ENCODE peak calls at places on chromosomes 1 and 21, in nine cellular contexts. D is T-helper 9 cell; W is COR-L47; C is CD8-positive, alpha-beta memory T cell; Y is B cell; Q is progenitor cell of endocrine pancreas; F is hippocampal formation; L is lower lobe of right lung; R is central memory CD4-positive, alpha-beta T cell. J is an unnamed sample.

GRCh38 chr1:233075045-233075444 is 124.6 kb downstream of the NTPCR start:
- DNase-seq in F (no peak), D (no peak), W (no peak), Y (no peak), C (no peak), L (no peak), Q (no peak), R (no peak), J (peak; percentile 7)

GRCh38 chr21:37452222-37452621 is 85.6 kb downstream of the DYRK1A start:
- DNase-seq in Y (no peak), D (no peak), F (no peak), W (no peak), C (no peak), R (no peak), L (no peak), Q (no peak), J (peak; percentile 47)

GRCh38 chr1:246425139-246425794 is 81.8 kb downstream of the SMYD3 start:
- DNase-seq in Y (no peak), L (no peak), F (no peak), R (no peak), Q (no peak), C (no peak), D (no peak), W (no peak), J (no peak)

GRCh38 chr1:95582746-95583145 is 348.7 kb downstream of the RWDD3 start:
- DNase-seq in C (no peak), D (no peak), L (no peak), Y (no peak), Q (no peak), R (no peak), W (no peak), F (no peak), J (no peak)

GRCh38 chr1:113677250-113678158 is 81.8 kb downstream of the PHTF1 start:
- DNase-seq in Y (no peak), R (peak; percentile 14), F (no peak), D (no peak), L (no peak), W (peak; percentile 42), Q (no peak), C (no peak), J (no peak)

GRCh38 chr21:26124421-26124833 is 46.1 kb downstream of the APP start:
- DNase-seq in D (no peak), Y (no peak), F (no peak), Q (no peak), C (no peak), L (no peak), R (no peak), W (no peak), J (no peak)

GRCh38 chr1:209389258-209389657 is 194.3 kb upstream of the CAMK1G start:
- DNase-seq in C (no peak), D (no peak), W (no peak), Y (no peak), L (no peak), R (no peak), Q (no peak), F (no peak), J (peak; percentile 46)

GRCh38 chr1:110035236-110035752 is 870 bp downstream of the STRIP1 start:
- DNase-seq in R (no peak), Q (no peak), Y (no peak), F (no peak), C (no peak), L (no peak), D (no peak), W (no peak), J (no peak)

GRCh38 chr1:245938046-245938435 is 569.0 kb downstream of the SMYD3 start:
- DNase-seq in R (no peak), C (no peak), Y (no peak), W (no peak), F (no peak), D (no peak), L (no peak), Q (no peak), J (no peak)

GRCh38 chr1:153959454-153959853 is 1.0 kb upstream of the CRTC2 start:
- DNase-seq in R (no peak), F (no peak), Q (no peak), W (no peak), D (no peak), C (no peak), L (no peak), Y (no peak), J (no peak)

GRCh38 chr1:27382950-27383627 is at the start of gene CD164L2:
- DNase-seq in L (peak; percentile 84), F (no peak), W (no peak), D (peak; percentile 52), Q (peak; percentile 61), Y (no peak), C (peak; percentile 27), R (peak; percentile 28), J (no peak)

GRCh38 chr1:7047866-7048265 is 262.6 kb downstream of the CAMTA1 start:
- DNase-seq in D (no peak), F (no peak), R (no peak), C (no peak), W (no peak), L (no peak), Q (no peak), Y (no peak), J (no peak)

GRCh38 chr1:79128726-79129125 is 122.2 kb upstream of the ADGRL4 start:
- DNase-seq in F (no peak), D (no peak), R (no peak), C (no peak), W (no peak), Y (no peak), L (no peak), Q (no peak), J (peak; percentile 17)

GRCh38 chr1:82398357-82398756 is 597.6 kb downstream of the ADGRL2 start:
- DNase-seq in L (no peak), F (no peak), C (no peak), Y (no peak), R (no peak), Q (no peak), W (no peak), D (no peak), J (no peak)

GRCh38 chr1:222975472-222976122 is 160.8 kb downstream of the DISP1 start:
- DNase-seq in Q (no peak), C (no peak), D (no peak), F (no peak), W (no peak), L (no peak), R (no peak), Y (no peak), J (no peak)

GRCh38 chr21:14251336-14251735 is 35.4 kb downstream of the RBM11 start:
- DNase-seq in R (no peak), D (no peak), W (no peak), F (no peak), C (no peak), L (no peak), Y (no peak), Q (no peak), J (no peak)

GRCh38 chr1:169594391-169594790 is 8.1 kb upstream of the F5 start:
- DNase-seq in R (no peak), D (no peak), C (no peak), L (no peak), W (no peak), Y (no peak), F (no peak), Q (no peak), J (no peak)

GRCh38 chr1:39102537-39103320 is 76.6 kb downstream of the NDUFS5 start:
- DNase-seq in Q (no peak), Y (peak; percentile 73), D (no peak), C (no peak), F (peak; percentile 49), W (peak; percentile 21), L (no peak), R (peak; percentile 34), J (peak; percentile 75)

GRCh38 chr1:21022279-21023040 is 154.2 kb downstream of the EIF4G3 start:
- DNase-seq in Q (no peak), L (no peak), C (no peak), R (peak; percentile 21), F (no peak), Y (peak; percentile 62), D (no peak), W (peak; percentile 71), J (peak; percentile 47)

GRCh38 chr1:41479000-41479807 is 5.3 kb downstream of the EDN2 start:
- DNase-seq in R (no peak), F (peak; percentile 52), D (no peak), C (no peak), Y (no peak), Q (no peak), L (peak; percentile 47), W (no peak), J (no peak)

GRCh38 chr1:246012271-246012854 is 494.7 kb downstream of the SMYD3 start:
- DNase-seq in F (no peak), Y (no peak), W (peak; percentile 46), R (peak; percentile 2), L (no peak), D (no peak), C (no peak), Q (no peak), J (no peak)

GRCh38 chr1:46223472-46223943 is 20.4 kb downstream of the LURAP1 start:
- DNase-seq in L (peak; percentile 69), F (peak; percentile 60), Q (peak; percentile 35), C (peak; percentile 24), Y (peak; percentile 72), W (peak; percentile 39), D (peak; percentile 31), R (peak; percentile 35), J (peak; percentile 72)

GRCh38 chr1:6603424-6603850 is 768 bp upstream of the KLHL21 start:
- DNase-seq in R (peak; percentile 72), C (peak; percentile 31), Y (peak; percentile 65), F (peak; percentile 75), W (no peak), L (peak; percentile 61), Q (peak; percentile 33), D (peak; percentile 32), J (no peak)

GRCh38 chr1:232435746-232436145 is 194.2 kb downstream of the SIPA1L2 start:
- DNase-seq in W (no peak), Q (no peak), L (no peak), F (no peak), D (no peak), R (no peak), C (no peak), Y (no peak), J (no peak)

GRCh38 chr1:17655922-17656321 is 99.2 kb upstream of the ACTL8 start:
- DNase-seq in F (no peak), R (no peak), Q (no peak), C (no peak), Y (no peak), L (no peak), W (no peak), D (no peak), J (no peak)

GRCh38 chr1:185696419-185697150 is 37.6 kb upstream of the HMCN1 start:
- DNase-seq in C (no peak), Q (no peak), Y (no peak), R (no peak), L (no peak), D (no peak), W (no peak), F (no peak), J (no peak)

GRCh38 chr1:109370712-109371270 is 26.9 kb downstream of the SORT1 start:
- DNase-seq in D (no peak), F (no peak), L (no peak), W (no peak), Q (no peak), R (no peak), C (no peak), Y (no peak), J (peak; percentile 39)

GRCh38 chr1:156860113-156860638 is 489 bp upstream of the NTRK1 start:
- DNase-seq in Y (no peak), Q (peak; percentile 39), F (peak; percentile 25), C (peak; percentile 49), R (peak; percentile 38), D (peak; percentile 51), W (peak; percentile 63), L (no peak), J (peak; percentile 71)

GRCh38 chr1:214833357-214833756 is 230.4 kb downstream of the CENPF start:
- DNase-seq in R (no peak), D (no peak), Y (no peak), C (no peak), L (no peak), Q (no peak), F (no peak), W (no peak), J (no peak)

GRCh38 chr21:44052071-44052829 is 40.1 kb downstream of the TRAPPC10 start:
- DNase-seq in L (no peak), Q (no peak), D (no peak), Y (no peak), C (no peak), F (no peak), W (peak; percentile 50), R (no peak), J (no peak)

GRCh38 chr1:70486676-70487470 is 75.8 kb downstream of the CTH start:
- DNase-seq in C (no peak), F (no peak), W (no peak), Y (no peak), D (no peak), L (no peak), R (no peak), Q (no peak), J (peak; percentile 52)